ENCODE peak calls at places on chromosomes 1 and 21, in four cellular contexts. One of them, this sample, is unnamed. For H3K4me1 and H3K9me3, the result is how much of the 10 kb centered on the place peaks cover.

GRCh38 chr1:47991698-47992097 is 5.5 kb downstream of the TRABD2B start:
- DNase-seq in cardiac muscle cell: no peak
- DNase-seq in HepG2: no peak
- DNase-seq in esophagus squamous epithelium: no peak
- DNase-seq in this sample: no peak

GRCh38 chr1:216210081-216210480 is 213.2 kb downstream of the USH2A start:
- DNase-seq in HepG2: no peak
- DNase-seq in cardiac muscle cell: no peak
- DNase-seq in esophagus squamous epithelium: no peak
- DNase-seq in this sample: no peak

GRCh38 chr1:207414606-207415108 is 39.5 kb upstream of the CR2 start:
- DNase-seq in esophagus squamous epithelium: no peak
- DNase-seq in cardiac muscle cell: no peak
- DNase-seq in HepG2: no peak
- DNase-seq in this sample: no peak

GRCh38 chr1:61337981-61338848 is 255.9 kb downstream of the NFIA start:
- DNase-seq in esophagus squamous epithelium: no peak
- DNase-seq in cardiac muscle cell: peak
- DNase-seq in HepG2: peak
- DNase-seq in this sample: peak

GRCh38 chr21:34885636-34886553 is 163.2 kb downstream of the RUNX1 start:
- DNase-seq in cardiac muscle cell: no peak
- DNase-seq in HepG2: peak
- DNase-seq in esophagus squamous epithelium: no peak
- DNase-seq in this sample: no peak

GRCh38 chr1:23118957-23119792 is 49.5 kb downstream of the LUZP1 start:
- DNase-seq in HepG2: no peak
- DNase-seq in cardiac muscle cell: no peak
- DNase-seq in esophagus squamous epithelium: no peak
- DNase-seq in this sample: no peak

GRCh38 chr1:226384717-226385116 is 23.2 kb downstream of the PARP1 start:
- DNase-seq in esophagus squamous epithelium: no peak
- DNase-seq in HepG2: no peak
- DNase-seq in cardiac muscle cell: no peak
- DNase-seq in this sample: no peak

GRCh38 chr1:209747580-209748262 is 8.1 kb upstream of the TRAF3IP3 start:
- DNase-seq in esophagus squamous epithelium: peak
- DNase-seq in HepG2: peak
- DNase-seq in cardiac muscle cell: peak
- DNase-seq in this sample: peak

GRCh38 chr21:32335601-32336575 is 37.2 kb downstream of the MRAP start:
- DNase-seq in esophagus squamous epithelium: no peak
- DNase-seq in HepG2: no peak
- DNase-seq in cardiac muscle cell: no peak
- DNase-seq in this sample: no peak

GRCh38 chr1:236235116-236235515 is 46.6 kb downstream of the ERO1B start:
- DNase-seq in HepG2: no peak
- DNase-seq in cardiac muscle cell: no peak
- DNase-seq in esophagus squamous epithelium: no peak
- DNase-seq in this sample: no peak

GRCh38 chr21:46033410-46034404 is 52.1 kb downstream of the COL6A1 start:
- DNase-seq in cardiac muscle cell: no peak
- DNase-seq in esophagus squamous epithelium: no peak
- DNase-seq in HepG2: peak
- DNase-seq in this sample: peak

GRCh38 chr1:206100226-206100780 is 16.9 kb downstream of the AVPR1B start:
- DNase-seq in cardiac muscle cell: peak
- DNase-seq in esophagus squamous epithelium: no peak
- DNase-seq in HepG2: no peak
- DNase-seq in this sample: no peak

GRCh38 chr21:29403922-29404538 is 105.3 kb downstream of the BACH1 start:
- DNase-seq in cardiac muscle cell: no peak
- DNase-seq in esophagus squamous epithelium: no peak
- DNase-seq in HepG2: no peak
- DNase-seq in this sample: no peak

GRCh38 chr1:186059311-186059710 is 315.7 kb downstream of the TPR start:
- DNase-seq in cardiac muscle cell: no peak
- DNase-seq in HepG2: no peak
- DNase-seq in esophagus squamous epithelium: no peak
- DNase-seq in this sample: no peak

GRCh38 chr1:19009882-19010321 is 53.4 kb upstream of the IFFO2 start:
- DNase-seq in HepG2: peak
- DNase-seq in cardiac muscle cell: no peak
- DNase-seq in esophagus squamous epithelium: no peak
- DNase-seq in this sample: no peak

GRCh38 chr1:236760480-236760879 is 34.6 kb upstream of the MTR start:
- DNase-seq in cardiac muscle cell: no peak
- DNase-seq in esophagus squamous epithelium: no peak
- DNase-seq in HepG2: no peak
- DNase-seq in this sample: no peak

GRCh38 chr1:14598498-14599172 is at the start of gene KAZN:
- DNase-seq in HepG2: no peak
- DNase-seq in esophagus squamous epithelium: no peak
- DNase-seq in cardiac muscle cell: peak
- DNase-seq in this sample: no peak

GRCh38 chr1:55056632-55056992 is 17.3 kb downstream of the PCSK9 start:
- DNase-seq in cardiac muscle cell: no peak
- DNase-seq in esophagus squamous epithelium: no peak
- DNase-seq in HepG2: no peak
- DNase-seq in this sample: no peak

GRCh38 chr1:57357462-57357861 is 66.4 kb downstream of the DAB1 start:
- DNase-seq in esophagus squamous epithelium: no peak
- DNase-seq in cardiac muscle cell: no peak
- DNase-seq in HepG2: no peak
- DNase-seq in this sample: no peak

GRCh38 chr21:42833439-42833815 is 45.9 kb downstream of the WDR4 start:
- DNase-seq in cardiac muscle cell: peak
- DNase-seq in esophagus squamous epithelium: no peak
- DNase-seq in HepG2: peak
- DNase-seq in this sample: no peak

GRCh38 chr1:96472471-96472870 is 249.1 kb upstream of the PTBP2 start:
- DNase-seq in esophagus squamous epithelium: no peak
- DNase-seq in HepG2: no peak
- DNase-seq in cardiac muscle cell: no peak
- DNase-seq in this sample: no peak

GRCh38 chr1:217554849-217555248 is 76.0 kb downstream of the GPATCH2 start:
- DNase-seq in cardiac muscle cell: no peak
- DNase-seq in HepG2: no peak
- DNase-seq in esophagus squamous epithelium: no peak
- DNase-seq in this sample: no peak

GRCh38 chr1:31054349-31054748 is 11.2 kb downstream of the PUM1 start:
- DNase-seq in esophagus squamous epithelium: no peak
- DNase-seq in HepG2: no peak
- DNase-seq in cardiac muscle cell: no peak
- DNase-seq in this sample: no peak
- H3K4me1 ChIP-seq in esophagus squamous epithelium: under half
- H3K4me1 ChIP-seq in HepG2: half or more
- H3K4me1 ChIP-seq in cardiac muscle cell: under half
- H3K4me1 ChIP-seq in this sample: under half

DNA sequence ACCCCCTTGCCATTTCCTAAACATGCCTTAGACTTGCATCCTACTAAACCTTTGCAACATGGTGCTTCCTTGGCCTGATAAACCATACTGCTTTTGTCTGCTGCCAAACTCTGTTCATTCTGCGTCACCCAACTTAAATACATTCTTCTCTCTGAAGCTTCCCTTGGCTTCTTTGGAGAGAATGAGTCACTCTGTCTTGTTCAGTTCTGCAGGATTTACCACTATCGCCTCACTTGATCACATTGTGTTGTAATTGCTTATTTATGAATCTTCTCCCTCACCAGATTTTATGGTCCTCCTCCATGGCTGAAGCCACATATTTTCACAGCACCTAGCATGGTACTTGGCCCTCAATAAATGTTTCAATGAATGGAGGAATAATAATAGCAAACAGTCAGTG is 21.7 kb upstream of the TUT4 start:
- DNase-seq in esophagus squamous epithelium: no peak
- DNase-seq in cardiac muscle cell: no peak
- DNase-seq in HepG2: no peak
- DNase-seq in this sample: no peak
- H3K9me3 ChIP-seq in esophagus squamous epithelium: under half
- H3K9me3 ChIP-seq in cardiac muscle cell: under half
- H3K9me3 ChIP-seq in HepG2: under half
- H3K9me3 ChIP-seq in this sample: under half

GRCh38 chr1:203797948-203798347 is 2.5 kb downstream of the ZBED6 start:
- DNase-seq in esophagus squamous epithelium: no peak
- DNase-seq in HepG2: peak
- DNase-seq in cardiac muscle cell: no peak
- DNase-seq in this sample: no peak

GRCh38 chr1:203796223-203796747 is 862 bp downstream of the ZBED6 start:
- DNase-seq in HepG2: peak
- DNase-seq in esophagus squamous epithelium: no peak
- DNase-seq in cardiac muscle cell: peak
- DNase-seq in this sample: no peak

GRCh38 chr1:203799157-203799556 is 3.7 kb downstream of the ZBED6 start:
- DNase-seq in HepG2: no peak
- DNase-seq in cardiac muscle cell: no peak
- DNase-seq in esophagus squamous epithelium: no peak
- DNase-seq in this sample: no peak

GRCh38 chr1:203797216-203797615 is 1.8 kb downstream of the ZBED6 start:
- DNase-seq in esophagus squamous epithelium: no peak
- DNase-seq in HepG2: no peak
- DNase-seq in cardiac muscle cell: no peak
- DNase-seq in this sample: no peak

GRCh38 chr1:203800001-203800400 is 4.6 kb downstream of the ZBED6 start:
- DNase-seq in cardiac muscle cell: no peak
- DNase-seq in esophagus squamous epithelium: no peak
- DNase-seq in HepG2: no peak
- DNase-seq in this sample: no peak
- H3K4me1 ChIP-seq in cardiac muscle cell: under half
- H3K4me1 ChIP-seq in esophagus squamous epithelium: under half
- H3K4me1 ChIP-seq in HepG2: under half
- H3K4me1 ChIP-seq in this sample: half or more

GRCh38 chr1:31548899-31549806 is 27.2 kb upstream of the TINAGL1 start:
- DNase-seq in HepG2: peak
- DNase-seq in cardiac muscle cell: peak
- DNase-seq in esophagus squamous epithelium: peak
- DNase-seq in this sample: peak

GRCh38 chr1:31541201-31541600 is 35.1 kb upstream of the TINAGL1 start:
- DNase-seq in esophagus squamous epithelium: no peak
- DNase-seq in HepG2: no peak
- DNase-seq in cardiac muscle cell: no peak
- DNase-seq in this sample: no peak

GRCh38 chr1:31548518-31548898 is 27.8 kb upstream of the TINAGL1 start:
- DNase-seq in HepG2: no peak
- DNase-seq in cardiac muscle cell: no peak
- DNase-seq in esophagus squamous epithelium: no peak
- DNase-seq in this sample: no peak

GRCh38 chr1:31549807-31550620 is 26.3 kb upstream of the TINAGL1 start:
- DNase-seq in HepG2: peak
- DNase-seq in cardiac muscle cell: no peak
- DNase-seq in esophagus squamous epithelium: no peak
- DNase-seq in this sample: no peak

DNA sequence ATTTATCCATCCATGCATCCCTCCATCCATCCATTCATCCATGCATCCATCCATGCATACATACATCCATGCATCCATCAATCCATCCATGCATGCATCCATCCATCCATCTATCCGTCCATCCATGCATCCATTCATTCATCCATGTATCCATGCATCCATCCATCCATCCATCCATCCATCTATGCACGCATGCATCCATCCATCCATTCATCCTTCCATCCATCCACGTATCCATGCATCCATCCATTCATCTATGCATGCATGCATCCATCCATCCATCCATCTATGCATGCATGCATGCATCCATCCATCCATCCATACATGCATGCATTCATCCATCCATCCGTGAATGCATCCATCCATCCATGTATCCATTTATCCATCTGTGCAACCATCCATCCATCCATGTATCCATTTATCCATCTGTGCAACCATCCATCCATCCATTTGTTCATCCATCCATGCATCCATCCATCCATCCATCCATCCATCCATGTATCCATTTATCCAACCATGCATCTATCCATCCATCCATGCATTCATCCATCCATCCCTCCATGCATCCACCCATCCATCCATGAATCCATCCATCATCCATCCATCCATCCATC is 30.3 kb upstream of the TINAGL1 start:
- DNase-seq in cardiac muscle cell: no peak
- DNase-seq in esophagus squamous epithelium: no peak
- DNase-seq in HepG2: no peak
- DNase-seq in this sample: no peak
- H3K9me3 ChIP-seq in cardiac muscle cell: under half
- H3K9me3 ChIP-seq in esophagus squamous epithelium: under half
- H3K9me3 ChIP-seq in HepG2: under half
- H3K9me3 ChIP-seq in this sample: under half

GRCh38 chr1:184883304-184883815 is 90.9 kb downstream of the NIBAN1 start:
- DNase-seq in HepG2: no peak
- DNase-seq in cardiac muscle cell: no peak
- DNase-seq in esophagus squamous epithelium: no peak
- DNase-seq in this sample: no peak

GRCh38 chr1:184878602-184879001 is 95.7 kb downstream of the NIBAN1 start:
- DNase-seq in cardiac muscle cell: no peak
- DNase-seq in HepG2: no peak
- DNase-seq in esophagus squamous epithelium: no peak
- DNase-seq in this sample: no peak

GRCh38 chr1:184882649-184883303 is 91.5 kb downstream of the NIBAN1 start:
- DNase-seq in cardiac muscle cell: no peak
- DNase-seq in esophagus squamous epithelium: no peak
- DNase-seq in HepG2: no peak
- DNase-seq in this sample: no peak

GRCh38 chr1:184879876-184880275 is 94.4 kb downstream of the NIBAN1 start:
- DNase-seq in esophagus squamous epithelium: no peak
- DNase-seq in HepG2: no peak
- DNase-seq in cardiac muscle cell: no peak
- DNase-seq in this sample: no peak

DNA sequence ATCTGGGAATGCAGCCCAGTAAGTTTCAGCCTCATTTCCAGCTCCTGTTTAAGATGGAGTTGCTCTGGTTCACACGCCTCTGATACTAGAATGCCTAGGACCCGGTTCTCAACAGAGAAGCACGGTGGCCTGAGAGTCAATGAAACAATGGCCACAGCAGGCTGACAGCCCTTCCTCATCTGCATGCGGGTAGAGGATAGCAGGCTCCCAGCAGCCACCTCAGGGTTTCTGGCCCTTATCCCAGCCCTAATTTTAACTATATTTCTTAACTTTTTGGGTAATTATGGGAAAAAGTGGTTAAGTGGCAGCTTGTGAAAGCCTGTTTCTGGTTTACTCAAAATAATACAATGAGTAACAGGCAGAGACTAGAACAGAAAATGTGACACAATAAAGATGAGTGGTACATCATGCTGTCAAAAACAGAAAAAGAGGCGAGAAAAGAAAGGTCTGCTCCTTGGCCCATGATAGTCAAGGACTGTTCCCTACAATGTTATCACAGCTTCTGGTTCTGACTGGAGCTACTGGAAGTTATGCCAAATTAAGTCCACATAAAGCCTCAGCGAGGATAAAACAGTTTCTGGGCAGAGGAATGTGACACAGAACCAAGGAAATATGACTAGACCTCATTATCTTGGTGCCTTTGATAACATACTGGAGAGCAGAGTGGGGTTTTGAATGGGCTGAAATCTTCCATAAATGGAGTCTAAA is 92.2 kb downstream of the NIBAN1 start:
- DNase-seq in esophagus squamous epithelium: no peak
- DNase-seq in HepG2: no peak
- DNase-seq in cardiac muscle cell: no peak
- DNase-seq in this sample: no peak
- H3K4me1 ChIP-seq in esophagus squamous epithelium: under half
- H3K4me1 ChIP-seq in HepG2: under half
- H3K4me1 ChIP-seq in cardiac muscle cell: under half
- H3K4me1 ChIP-seq in this sample: half or more

GRCh38 chr1:248393050-248393449 is 9.8 kb upstream of the OR2T1 start:
- DNase-seq in esophagus squamous epithelium: no peak
- DNase-seq in HepG2: no peak
- DNase-seq in cardiac muscle cell: no peak
- DNase-seq in this sample: no peak
- H3K9me3 ChIP-seq in esophagus squamous epithelium: under half
- H3K9me3 ChIP-seq in HepG2: under half
- H3K9me3 ChIP-seq in cardiac muscle cell: under half
- H3K9me3 ChIP-seq in this sample: under half